ENCODE peak calls at places on chromosomes 6 and 20, in ten cellular contexts. V is left cardiac atrium; T is adipocyte; A is GM04503; Q is stimulated activated CD4-positive, alpha-beta T cell treated with anti-CD3 and anti-CD28 coated beads, Interleukin-12 subunit alpha, Interleukin-12 subunit beta, amount 100 ng/mL, for 4 hours; Y is HT1080; M is T-cell; L is Peyer's patch; P is DMS153; S is astrocyte. R is an unnamed sample.

GRCh38 chr6:30689985-30690384 is 799 bp downstream of the NRM start:
- DNase-seq in V (no peak), T (no peak), A (no peak), Q (no peak), Y (no peak), M (no peak), L (no peak), P (no peak), S (no peak), R (no peak)

GRCh38 chr6:47922391-47922790 is 140.6 kb downstream of the OPN5 start:
- DNase-seq in V (no peak), T (no peak), A (no peak), Q (no peak), Y (peak), M (no peak), L (no peak), P (no peak), S (peak), R (no peak)

GRCh38 chr6:47383360-47383759 is 73.7 kb upstream of the TNFRSF21 start:
- DNase-seq in V (no peak), T (no peak), A (no peak), Q (no peak), Y (no peak), M (no peak), L (no peak), P (no peak), S (no peak), R (no peak)

GRCh38 chr20:51801220-51801991 is 915 bp downstream of the SALL4 start:
- DNase-seq in V (no peak), T (peak), A (no peak), Q (no peak), Y (no peak), M (no peak), L (no peak), P (no peak), S (no peak), R (no peak)

GRCh38 chr6:127554435-127555006 is 22.5 kb upstream of the C6orf58 start:
- DNase-seq in V (no peak), T (peak), A (peak), Q (no peak), Y (peak), M (no peak), L (no peak), P (peak), S (peak), R (no peak)

GRCh38 chr6:117951783-117952182 is 44.7 kb downstream of the SLC35F1 start:
- DNase-seq in V (no peak), T (no peak), A (no peak), Q (no peak), Y (no peak), M (no peak), L (no peak), P (no peak), S (no peak), R (no peak)

GRCh38 chr6:55397986-55398385 is 70.7 kb downstream of the GFRAL start:
- DNase-seq in V (no peak), T (no peak), A (no peak), Q (no peak), Y (no peak), M (no peak), L (no peak), P (no peak), S (no peak), R (no peak)

GRCh38 chr6:136330634-136331033 is 41.0 kb upstream of the BCLAF1 start:
- DNase-seq in V (no peak), T (no peak), A (no peak), Q (no peak), Y (no peak), M (no peak), L (no peak), P (no peak), S (no peak), R (no peak)

GRCh38 chr20:63498950-63499332 is at the start of gene EEF1A2:
- DNase-seq in V (peak), T (peak), A (no peak), Q (peak), Y (no peak), M (no peak), L (peak), P (no peak), S (no peak), R (no peak)

GRCh38 chr6:119043265-119043664 is 35.2 kb downstream of the FAM184A start:
- DNase-seq in V (no peak), T (no peak), A (no peak), Q (no peak), Y (no peak), M (no peak), L (no peak), P (no peak), S (no peak), R (no peak)

GRCh38 chr6:134420638-134421181 is 102.8 kb upstream of the SGK1 start:
- DNase-seq in V (no peak), T (peak), A (no peak), Q (no peak), Y (peak), M (no peak), L (no peak), P (no peak), S (peak), R (no peak)